ENCODE peak calls at places on chromosomes 4 and X, in four cellular contexts. R, V, Z and T are unnamed samples.

GRCh38 chrX:154401918-154402621 is 3.9 kb downstream of the RPL10 start:
- DNase-seq in R (no peak), Z (no peak), V (peak), T (no peak)

GRCh38 chrX:150643271-150643670 is 49.9 kb upstream of the MTMR1 start:
- DNase-seq in Z (no peak), R (no peak), V (no peak), T (no peak)

GRCh38 chr4:139301143-139301820 is at the start of gene NAA15:
- DNase-seq in R (peak), Z (peak), V (peak), T (peak)

GRCh38 chr4:88818650-88819470 is 121.2 kb upstream of the NAP1L5 start:
- DNase-seq in R (no peak), Z (peak), V (peak), T (peak)

GRCh38 chr4:153467897-153468262 is 1.7 kb downstream of the TMEM131L start:
- DNase-seq in R (no peak), Z (no peak), V (peak), T (no peak)

GRCh38 chrX:132490086-132490419 is 1.2 kb upstream of the MBNL3 start:
- DNase-seq in V (no peak), Z (no peak), R (peak), T (no peak)

GRCh38 chrX:17039826-17040225 is 93.4 kb downstream of the REPS2 start:
- DNase-seq in R (no peak), V (no peak), Z (no peak), T (no peak)

GRCh38 chr4:182142146-182143085 is 100.8 kb upstream of the TENM3 start:
- DNase-seq in Z (no peak), R (peak), V (no peak), T (no peak)

GRCh38 chrX:30965751-30966150 is 76.7 kb upstream of the TAB3 start:
- DNase-seq in R (no peak), Z (no peak), V (no peak), T (no peak)

GRCh38 chrX:24561121-24561520 is 86.0 kb downstream of the PCYT1B start:
- DNase-seq in V (peak), Z (no peak), R (no peak), T (peak)

GRCh38 chr4:184288451-184289178 is 70.9 kb upstream of the ENPP6 start:
- DNase-seq in Z (no peak), V (peak), R (peak), T (peak)

GRCh38 chr4:6907658-6908191 is 1.9 kb upstream of the TBC1D14 start:
- DNase-seq in Z (peak), V (peak), R (no peak), T (peak)

GRCh38 chrX:40291553-40291952 is 193.8 kb upstream of the BCOR start:
- DNase-seq in Z (no peak), R (no peak), V (no peak), T (no peak)

GRCh38 chr4:61312526-61312925 is 112.4 kb downstream of the ADGRL3 start:
- DNase-seq in V (no peak), Z (no peak), R (no peak), T (no peak)

GRCh38 chrX:17397074-17397473 is 22.1 kb downstream of the NHS start:
- DNase-seq in Z (no peak), V (no peak), R (no peak), T (no peak)

GRCh38 chr4:189053621-189054020 is 887.1 kb upstream of the FRG1 start:
- DNase-seq in Z (no peak), R (no peak), V (no peak), T (no peak)

GRCh38 chrX:9873952-9874351 is 87.7 kb downstream of the SHROOM2 start:
- DNase-seq in R (peak), Z (no peak), V (peak), T (peak)

GRCh38 chr4:98663226-98664006 is 5.0 kb upstream of the TSPAN5 start:
- DNase-seq in Z (no peak), R (peak), V (no peak), T (peak)

DNA sequence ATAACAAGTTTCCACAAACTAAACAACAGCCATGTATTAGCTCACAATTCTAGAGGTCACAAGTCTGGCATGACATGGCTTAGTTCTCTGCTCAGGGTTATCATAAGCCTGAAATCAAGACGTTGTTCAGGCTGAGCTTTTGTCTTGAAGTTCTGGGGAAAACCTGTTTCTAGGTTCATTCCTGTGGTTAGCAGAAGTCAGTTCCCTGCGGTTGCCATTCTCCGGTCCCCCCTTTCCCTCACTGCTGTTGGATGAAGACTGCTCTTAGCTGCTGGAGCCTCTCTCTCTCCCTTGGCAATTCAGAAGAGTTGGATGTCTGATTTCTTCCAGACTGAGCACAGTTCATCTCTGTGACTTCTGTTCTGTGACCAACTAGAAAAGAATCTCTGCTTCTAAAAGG is 962.6 kb downstream of the PCDH7 start:
- DNase-seq in R (no peak), Z (no peak), V (no peak), T (no peak)
- TF ChIP-seq CTCF in R (no peak), Z (no peak), V (no peak), T (no peak)

DNA sequence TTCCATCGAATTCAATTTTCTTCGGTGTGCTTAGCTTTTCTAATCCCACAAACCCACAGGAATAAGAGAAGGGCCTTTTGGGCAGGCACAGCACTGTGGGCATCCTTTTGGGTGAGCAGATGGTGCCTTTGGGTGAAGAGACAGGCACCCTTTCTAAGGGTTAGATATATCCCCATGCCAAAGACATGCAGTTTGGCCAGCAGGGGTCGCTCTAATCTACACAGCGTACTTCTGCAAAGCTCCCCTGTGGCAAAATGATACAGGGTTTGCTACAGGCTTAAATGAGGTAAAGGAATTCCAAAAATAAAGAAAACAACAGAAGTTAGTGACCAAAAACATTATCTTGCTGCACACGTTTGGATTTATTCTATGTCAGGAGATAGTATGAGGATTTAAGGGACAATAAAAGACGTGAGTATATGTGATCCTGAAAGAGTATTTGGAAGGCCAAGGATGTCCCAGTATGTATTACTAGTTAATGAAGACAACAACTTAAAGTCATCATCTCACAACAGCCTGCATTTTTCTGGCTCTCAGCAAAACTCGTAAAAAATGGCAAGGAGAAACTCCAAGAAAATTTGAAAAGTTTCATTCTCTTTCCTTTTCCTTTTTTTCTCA is 49.5 kb downstream of the PHEX start:
- DNase-seq in V (peak), Z (peak), R (no peak), T (no peak)
- TF ChIP-seq CTCF in V (peak), Z (no peak), R (peak), T (no peak)

GRCh38 chr4:78520808-78521226 is 30.8 kb upstream of the ANXA3 start:
- DNase-seq in Z (no peak), R (no peak), V (no peak), T (no peak)
- TF ChIP-seq CTCF in Z (no peak), R (no peak), V (no peak), T (no peak)

DNA sequence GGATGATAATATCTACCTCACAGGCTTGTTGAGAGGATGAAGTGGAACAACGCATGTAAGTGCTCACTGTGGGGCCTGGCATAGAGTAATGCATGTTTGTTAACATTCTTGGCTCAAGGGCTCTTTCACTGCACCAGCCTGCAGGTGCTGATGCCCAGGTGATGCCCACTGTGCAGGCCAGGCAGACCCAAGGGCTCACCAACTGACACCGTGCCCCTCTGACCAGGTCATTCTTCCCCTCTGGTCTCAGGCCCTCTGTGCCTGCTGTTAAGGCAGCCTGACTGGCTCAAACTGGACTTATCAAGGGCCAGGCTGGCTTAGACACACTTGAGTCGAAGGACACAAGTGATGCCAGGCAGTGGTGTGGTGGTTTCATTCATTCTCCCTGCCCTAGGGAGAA is 90.5 kb downstream of the PJA1 start:
- DNase-seq in R (no peak), Z (no peak), V (no peak), T (no peak)
- TF ChIP-seq CTCF in R (no peak), Z (no peak), V (no peak), T (no peak)

DNA sequence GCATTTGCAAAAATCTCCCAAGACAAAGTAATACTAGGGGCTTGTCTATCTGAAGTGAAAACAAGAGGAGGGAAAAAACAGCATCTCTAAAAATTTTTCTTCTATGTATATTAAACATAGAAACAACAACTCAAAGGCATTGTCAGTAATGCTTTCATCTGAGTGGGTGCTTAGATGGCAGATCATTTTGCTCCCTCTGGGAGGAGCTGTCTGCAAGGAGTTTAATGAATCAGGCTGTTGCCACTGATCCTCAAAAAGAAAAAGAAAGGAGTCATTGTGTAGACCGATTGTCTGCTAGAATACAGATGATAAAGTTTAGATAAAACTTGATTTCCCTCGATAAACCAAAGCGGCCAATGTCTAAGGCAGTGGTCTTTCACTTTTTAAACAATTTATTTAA is 49.7 kb upstream of the KLHL8 start:
- DNase-seq in R (no peak), V (peak), Z (no peak), T (peak)
- TF ChIP-seq CTCF in R (peak), V (peak), Z (no peak), T (peak)

DNA sequence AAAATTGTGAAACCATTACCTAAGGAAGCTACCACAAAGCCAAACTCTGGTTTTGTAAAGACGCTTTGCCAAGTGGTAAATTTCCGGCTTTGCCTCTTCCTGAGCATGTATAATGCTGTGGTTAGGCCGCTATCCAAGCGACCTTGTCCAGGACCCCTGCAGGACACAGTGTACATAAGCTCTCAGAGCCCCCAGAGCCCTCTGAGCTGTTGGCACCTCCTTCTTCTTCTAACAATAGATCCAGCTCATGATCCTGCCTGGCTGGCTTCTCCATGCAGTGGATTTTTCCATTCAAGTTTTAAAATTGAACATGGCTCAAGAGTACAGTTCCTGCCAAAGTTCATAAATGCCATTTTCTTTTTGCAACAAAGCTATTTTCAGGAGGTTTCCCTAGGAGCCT is 326.7 kb downstream of the MAPK10 start:
- DNase-seq in Z (peak), R (no peak), V (no peak), T (no peak)
- TF ChIP-seq CTCF in Z (no peak), R (no peak), V (no peak), T (no peak)

GRCh38 chr4:3193531-3194203 is 55.3 kb upstream of the MSANTD1 start:
- DNase-seq in Z (no peak), V (peak), R (no peak), T (no peak)
- TF ChIP-seq CTCF in Z (no peak), V (peak), R (no peak), T (no peak)